ENCODE peak calls at places on chromosomes 2 and 18, in six cellular contexts. F is colonic mucosa, Q is caudate nucleus, K is trophoblast cell, X is stomach, P is spleen. W is an unnamed sample.

GRCh38 chr2:58702302-58702696 is 461.2 kb upstream of the FANCL start:
- DNase-seq in F (no peak), X (no peak), K (no peak), P (no peak), Q (no peak), W (no peak)

GRCh38 chr2:63590621-63591408 is 2.1 kb downstream of the MDH1 start:
- DNase-seq in F (peak), P (no peak), K (no peak), X (no peak), Q (no peak), W (no peak)

GRCh38 chr18:55251186-55251995 is 292.1 kb upstream of the CCDC68 start:
- DNase-seq in X (no peak), F (peak), P (no peak), K (peak), Q (no peak), W (no peak)

GRCh38 chr2:99439989-99440388 is 49.8 kb downstream of the REV1 start:
- DNase-seq in P (no peak), Q (no peak), X (no peak), F (no peak), K (no peak), W (no peak)

GRCh38 chr18:72504866-72505265 is 39.3 kb downstream of the CBLN2 start:
- DNase-seq in F (no peak), X (no peak), Q (no peak), P (no peak), K (peak), W (no peak)

GRCh38 chr18:26459340-26459739 is 89.0 kb downstream of the KCTD1 start:
- DNase-seq in Q (no peak), P (no peak), K (no peak), X (no peak), F (no peak), W (no peak)

GRCh38 chr18:31041346-31042067 is 1.0 kb downstream of the DSC3 start:
- DNase-seq in F (peak), K (peak), P (peak), Q (no peak), X (no peak), W (no peak)

GRCh38 chr2:23287250-23287704 is 97.7 kb upstream of the KLHL29 start:
- DNase-seq in K (peak), Q (no peak), P (no peak), F (no peak), X (no peak), W (no peak)

GRCh38 chr2:70300771-70301343 is 1.0 kb downstream of the FAM136A start:
- DNase-seq in P (no peak), K (no peak), X (no peak), F (no peak), Q (no peak), W (no peak)

GRCh38 chr2:182890773-182891381 is 24.4 kb upstream of the FRZB start:
- DNase-seq in F (no peak), X (no peak), K (no peak), P (no peak), Q (no peak), W (no peak)

GRCh38 chr2:100320547-100321180 is 1.6 kb downstream of the LONRF2 start:
- DNase-seq in K (no peak), X (no peak), Q (peak), P (no peak), F (no peak), W (peak)

GRCh38 chr2:96547203-96547641 is 10.7 kb downstream of the ARID5A start:
- DNase-seq in X (no peak), Q (no peak), F (no peak), P (peak), K (no peak), W (no peak)

GRCh38 chr18:5287854-5288253 is 7.7 kb downstream of the ZBTB14 start:
- DNase-seq in X (no peak), K (no peak), Q (no peak), F (no peak), P (no peak), W (no peak)

GRCh38 chr2:8496079-8496478 is 185.8 kb upstream of the ID2 start:
- DNase-seq in F (peak), K (no peak), Q (no peak), P (peak), X (no peak), W (no peak)

GRCh38 chr2:174166261-174166660 is 82.1 kb downstream of the OLA1 start:
- DNase-seq in P (no peak), F (no peak), Q (no peak), X (no peak), K (no peak), W (no peak)

GRCh38 chr2:53087282-53087882 is 680.2 kb upstream of the CHAC2 start:
- DNase-seq in X (no peak), P (no peak), Q (no peak), K (peak), F (no peak), W (no peak)

GRCh38 chr18:78620326-78620725 is 359.3 kb upstream of the SALL3 start:
- DNase-seq in K (no peak), P (no peak), X (no peak), Q (no peak), F (no peak), W (no peak)

GRCh38 chr2:3302421-3302750 is 75.2 kb downstream of the EIPR1 start:
- DNase-seq in X (no peak), Q (no peak), F (no peak), P (no peak), K (no peak), W (peak)
- H3K27ac ChIP-seq in X (no peak), Q (no peak), F (no peak), P (no peak), K (peak), W (no peak)

GRCh38 chr18:62331581-62332436 is 6.7 kb downstream of the TNFRSF11A start:
- DNase-seq in K (peak), X (peak), F (peak), Q (no peak), P (peak), W (no peak)

GRCh38 chr18:62332437-62332816 is 7.3 kb downstream of the TNFRSF11A start:
- DNase-seq in F (no peak), P (no peak), X (no peak), Q (no peak), K (no peak), W (no peak)

GRCh38 chr18:62332964-62333695 is 8.0 kb downstream of the TNFRSF11A start:
- DNase-seq in P (no peak), X (no peak), Q (no peak), F (no peak), K (no peak), W (no peak)

GRCh38 chr18:62335494-62335893 is 10.4 kb downstream of the TNFRSF11A start:
- DNase-seq in K (peak), Q (no peak), P (no peak), X (no peak), F (no peak), W (no peak)

DNA sequence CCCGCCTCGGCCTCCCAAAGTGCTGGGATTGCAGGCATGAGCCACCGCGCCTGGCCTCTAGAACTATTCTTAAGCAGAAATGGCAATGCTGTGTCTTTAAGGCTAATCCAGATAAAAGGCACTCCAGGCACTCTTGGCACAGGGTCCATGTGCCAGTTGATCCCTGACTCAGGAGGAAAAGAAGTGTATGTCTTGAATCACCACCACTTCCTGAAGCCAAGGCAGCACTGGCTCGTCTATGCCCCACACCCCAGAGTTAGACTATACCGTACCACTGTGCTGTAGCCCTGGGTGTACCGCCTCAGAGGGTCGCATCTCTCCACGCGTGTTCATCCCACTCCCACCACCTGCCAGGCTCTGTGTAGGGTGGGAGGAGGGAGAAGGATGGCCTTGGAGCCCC is 9.0 kb downstream of the TNFRSF11A start:
- DNase-seq in Q (no peak), F (peak), X (peak), P (no peak), K (no peak), W (no peak)
- H3K27ac ChIP-seq in Q (no peak), F (peak), X (no peak), P (no peak), K (no peak), W (no peak)

GRCh38 chr18:58565021-58565420 is 63.9 kb downstream of the ALPK2 start:
- DNase-seq in X (no peak), F (no peak), P (no peak), Q (no peak), K (no peak), W (no peak)
- H3K27ac ChIP-seq in X (no peak), F (no peak), P (peak), Q (no peak), K (no peak), W (no peak)

DNA sequence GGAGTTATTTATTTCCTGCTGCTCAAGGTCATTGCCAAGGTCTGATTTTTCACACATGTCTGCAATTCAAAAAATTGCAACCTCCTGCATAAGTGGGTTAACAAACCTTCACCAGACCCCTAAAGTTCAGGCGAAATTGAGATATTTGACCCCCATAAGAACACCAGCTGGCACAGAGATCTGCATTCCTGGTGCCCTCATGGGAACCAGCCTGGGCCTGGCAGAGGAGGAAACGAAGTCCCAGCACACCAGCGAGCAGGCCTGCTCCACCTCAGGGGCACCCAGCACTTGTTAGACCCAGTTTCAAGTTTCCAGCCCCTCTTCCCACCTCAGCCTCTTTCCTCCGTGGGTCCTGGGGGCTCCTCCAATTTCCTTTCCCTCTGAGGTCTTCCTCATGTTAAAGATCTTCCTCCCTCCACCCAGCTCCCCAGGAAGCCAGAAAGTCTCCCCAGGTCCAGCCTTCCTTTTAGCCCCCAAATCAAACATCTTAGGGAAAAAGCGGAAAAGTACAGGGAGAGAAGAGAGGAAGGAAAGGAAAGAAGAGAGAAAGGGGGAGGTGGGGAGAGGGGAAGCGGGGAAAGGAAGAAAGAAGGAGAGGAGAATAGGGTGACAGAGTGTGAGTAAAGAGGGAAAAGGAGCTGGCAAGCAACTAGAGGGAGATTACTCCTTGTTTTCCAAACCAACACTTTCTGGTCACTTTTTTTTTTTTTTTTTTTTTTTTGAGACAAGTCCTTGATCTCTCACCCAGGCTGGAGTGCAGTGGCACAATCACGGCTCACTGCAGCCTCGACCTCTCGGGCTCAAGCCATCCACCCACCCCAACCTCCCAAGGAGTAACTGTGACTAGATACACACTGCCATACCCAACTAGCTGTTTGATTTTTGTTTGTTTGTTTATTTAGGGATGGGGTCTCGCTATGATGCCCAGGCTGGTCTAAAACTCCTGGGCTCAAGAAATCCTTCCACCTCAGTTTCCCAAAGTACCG is 3.9 kb upstream of the C2orf72 start:
- DNase-seq in K (no peak), X (no peak), Q (no peak), F (no peak), P (no peak), W (no peak)
- H3K27ac ChIP-seq in K (no peak), X (no peak), Q (no peak), F (peak), P (no peak), W (no peak)

GRCh38 chr18:9136315-9137141 is at the start of gene ANKRD12:
- DNase-seq in K (peak), Q (peak), P (peak), X (peak), F (peak), W (peak)

GRCh38 chr18:9135912-9136314 is 668 bp upstream of the ANKRD12 start:
- DNase-seq in K (peak), Q (no peak), P (no peak), F (peak), X (no peak), W (peak)

GRCh38 chr18:9133225-9133624 is 3.4 kb upstream of the ANKRD12 start:
- DNase-seq in Q (no peak), X (no peak), K (peak), F (no peak), P (no peak), W (no peak)

GRCh38 chr18:9137168-9138066 is 836 bp downstream of the ANKRD12 start:
- DNase-seq in X (peak), P (peak), Q (peak), F (peak), K (peak), W (peak)

GRCh38 chr18:9135081-9135911 is 1.3 kb upstream of the ANKRD12 start:
- DNase-seq in Q (no peak), P (no peak), K (no peak), F (no peak), X (no peak), W (no peak)
- H3K27ac ChIP-seq in Q (peak), P (peak), K (peak), F (peak), X (peak), W (peak)

DNA sequence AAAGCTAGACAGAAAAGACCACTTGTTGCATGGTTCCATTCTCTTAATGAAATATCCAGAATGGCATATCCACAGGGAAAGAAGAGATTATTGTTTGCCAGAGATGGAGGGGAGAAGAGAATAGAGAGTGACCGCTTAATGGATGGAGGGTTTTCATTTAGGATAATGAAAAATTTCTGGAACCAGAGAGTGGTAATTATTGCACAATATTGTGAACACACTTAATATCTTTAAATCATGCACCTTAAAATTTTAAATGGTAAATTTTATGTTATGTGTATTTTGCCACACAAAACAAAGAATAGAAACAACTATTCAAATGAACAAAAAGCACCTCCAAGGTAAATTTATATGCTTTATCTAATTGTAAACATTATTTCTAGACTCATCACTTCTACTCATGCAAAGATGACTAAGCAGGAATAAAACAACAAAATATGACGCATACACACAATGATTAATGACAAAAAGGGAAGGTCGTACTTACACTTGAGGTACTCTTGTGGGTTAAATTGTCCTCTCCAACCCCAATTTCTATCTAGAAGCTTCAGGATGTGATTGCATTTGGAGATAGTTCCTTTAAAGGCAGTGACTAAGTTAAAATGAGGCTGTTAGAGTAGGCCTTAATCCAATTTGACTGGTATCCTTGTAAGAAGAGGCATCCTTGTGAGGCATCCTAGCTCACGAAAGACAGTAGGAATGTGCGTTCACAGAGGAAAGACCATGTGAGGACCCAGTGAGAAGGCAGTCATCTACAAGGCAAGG is 18.7 kb upstream of the DHRS9 start:
- DNase-seq in Q (no peak), P (no peak), F (no peak), X (no peak), K (no peak), W (no peak)
- H3K27ac ChIP-seq in Q (no peak), P (no peak), F (no peak), X (no peak), K (no peak), W (no peak)

GRCh38 chr2:231557571-231558217 is 27.4 kb upstream of the NMUR1 start:
- DNase-seq in X (peak), K (peak), F (peak), Q (no peak), P (peak), W (peak)
- H3K27ac ChIP-seq in X (peak), K (no peak), F (peak), Q (no peak), P (peak), W (no peak)

GRCh38 chr2:128172191-128172590 is 81.2 kb downstream of the UGGT1 start:
- DNase-seq in K (peak), F (no peak), Q (no peak), P (no peak), X (no peak), W (no peak)

GRCh38 chr2:128170776-128171175 is 79.8 kb downstream of the UGGT1 start:
- DNase-seq in P (no peak), K (no peak), Q (no peak), F (no peak), X (no peak), W (no peak)

GRCh38 chr2:128169497-128169896 is 78.5 kb downstream of the UGGT1 start:
- DNase-seq in F (no peak), K (no peak), P (no peak), Q (no peak), X (no peak), W (no peak)

GRCh38 chr2:128169094-128169493 is 78.1 kb downstream of the UGGT1 start:
- DNase-seq in P (no peak), K (no peak), F (no peak), X (no peak), Q (no peak), W (no peak)

GRCh38 chr2:128169933-128170709 is 79.1 kb downstream of the UGGT1 start:
- DNase-seq in Q (no peak), X (no peak), F (no peak), K (no peak), P (no peak), W (no peak)
- H3K27ac ChIP-seq in Q (no peak), X (no peak), F (no peak), K (no peak), P (peak), W (no peak)

GRCh38 chr2:240441326-240441992 is 6.0 kb downstream of the GPC1 start:
- DNase-seq in Q (no peak), K (no peak), X (no peak), P (no peak), F (no peak), W (no peak)
- H3K27ac ChIP-seq in Q (no peak), K (no peak), X (no peak), P (no peak), F (no peak), W (no peak)

GRCh38 chr2:207338610-207339009 is 172.9 kb upstream of the KLF7 start:
- DNase-seq in F (no peak), X (no peak), P (no peak), Q (no peak), K (no peak), W (no peak)
- H3K27ac ChIP-seq in F (no peak), X (no peak), P (no peak), Q (no peak), K (no peak), W (no peak)

W was measured in pancreas.